ENCODE peak calls at places on chromosomes 16 and 17, in four cellular contexts. S is EL, B is astrocyte of the spinal cord, V is stomach. H is an unnamed sample.

GRCh38 chr16:28473714-28474265 is 1.7 kb upstream of the NPIPB7 start:
- DNase-seq in B (no peak), V (no peak), S (no peak), H (no peak)

GRCh38 chr16:13070268-13070667 is 168.9 kb downstream of the SHISA9 start:
- DNase-seq in B (no peak), V (no peak), S (no peak), H (peak; percentile 95)

GRCh38 chr17:60039509-60040442 is 38.9 kb downstream of the HEATR6 start:
- DNase-seq in B (no peak), S (no peak), V (no peak), H (no peak)

GRCh38 chr16:19410435-19411153 is 7.1 kb upstream of the TMC5 start:
- DNase-seq in B (no peak), S (peak; percentile 6), V (peak; percentile 75), H (peak; percentile 62)

GRCh38 chr16:48824271-48824670 is 214.3 kb upstream of the N4BP1 start:
- DNase-seq in B (no peak), V (no peak), S (no peak), H (no peak)

GRCh38 chr17:43908111-43908721 is 880 bp upstream of the MPP2 start:
- DNase-seq in B (peak; percentile 65), S (peak; percentile 80), V (peak; percentile 65), H (peak; percentile 51)

GRCh38 chr17:19410875-19411291 is at the start of gene RNF112:
- DNase-seq in B (peak; percentile 9), S (peak; percentile 53), V (no peak), H (no peak)

GRCh38 chr16:20306401-20306800 is 20.9 kb downstream of the GP2 start:
- DNase-seq in S (no peak), V (no peak), B (no peak), H (no peak)

GRCh38 chr17:34254651-34255380 is at the start of gene CCL2:
- DNase-seq in V (peak; percentile 33), S (peak; percentile 92), B (peak; percentile 71), H (peak; percentile 67)

H was measured in NT2/D1.